ENCODE peak calls at places on chromosome 19, in nine cellular contexts. One of them, this sample, is unnamed.

GRCh38 chr19:39845621-39846175 is 481 bp downstream of the FBL start:
- DNase-seq in suprapubic skin: no peak
- DNase-seq in HFF-Myc: no peak
- DNase-seq in cardiac fibroblast: peak; percentile 37
- DNase-seq in foreskin fibroblast: no peak
- DNase-seq in GM12878: no peak
- DNase-seq in GM10248: no peak
- DNase-seq in A549: no peak
- DNase-seq in fibroblast of lung: no peak
- DNase-seq in this sample: no peak

GRCh38 chr19:46216612-46217011 is 12.9 kb upstream of the IGFL1 start:
- DNase-seq in suprapubic skin: no peak
- DNase-seq in HFF-Myc: no peak
- DNase-seq in cardiac fibroblast: no peak
- DNase-seq in foreskin fibroblast: no peak
- DNase-seq in GM12878: no peak
- DNase-seq in GM10248: no peak
- DNase-seq in A549: no peak
- DNase-seq in fibroblast of lung: no peak
- DNase-seq in this sample: no peak

GRCh38 chr19:48858984-48859710 is 9.3 kb downstream of the PLEKHA4 start:
- DNase-seq in suprapubic skin: no peak
- DNase-seq in HFF-Myc: no peak
- DNase-seq in cardiac fibroblast: no peak
- DNase-seq in foreskin fibroblast: no peak
- DNase-seq in GM12878: no peak
- DNase-seq in GM10248: peak; percentile 85
- DNase-seq in A549: no peak
- DNase-seq in fibroblast of lung: no peak
- DNase-seq in this sample: peak; percentile 67

GRCh38 chr19:2059422-2060201 is 8.6 kb upstream of the MKNK2 start:
- DNase-seq in suprapubic skin: peak; percentile 86
- DNase-seq in HFF-Myc: no peak
- DNase-seq in cardiac fibroblast: peak; percentile 75
- DNase-seq in foreskin fibroblast: peak; percentile 67
- DNase-seq in GM12878: no peak
- DNase-seq in GM10248: no peak
- DNase-seq in A549: peak; percentile 93
- DNase-seq in fibroblast of lung: peak; percentile 73
- DNase-seq in this sample: no peak

GRCh38 chr19:47419037-47419783 is at the start of gene MEIS3:
- DNase-seq in suprapubic skin: no peak
- DNase-seq in HFF-Myc: no peak
- DNase-seq in cardiac fibroblast: no peak
- DNase-seq in foreskin fibroblast: no peak
- DNase-seq in GM12878: no peak
- DNase-seq in GM10248: no peak
- DNase-seq in A549: peak; percentile 55
- DNase-seq in fibroblast of lung: no peak
- DNase-seq in this sample: no peak

GRCh38 chr19:45442408-45442926 is 18.8 kb upstream of the ERCC1 start:
- DNase-seq in suprapubic skin: no peak
- DNase-seq in HFF-Myc: no peak
- DNase-seq in cardiac fibroblast: no peak
- DNase-seq in foreskin fibroblast: no peak
- DNase-seq in GM12878: no peak
- DNase-seq in GM10248: no peak
- DNase-seq in A549: no peak
- DNase-seq in fibroblast of lung: no peak
- DNase-seq in this sample: no peak

GRCh38 chr19:5259750-5260149 is 80.9 kb downstream of the PTPRS start:
- DNase-seq in suprapubic skin: no peak
- DNase-seq in HFF-Myc: no peak
- DNase-seq in cardiac fibroblast: no peak
- DNase-seq in foreskin fibroblast: no peak
- DNase-seq in GM12878: no peak
- DNase-seq in GM10248: no peak
- DNase-seq in A549: no peak
- DNase-seq in fibroblast of lung: no peak
- DNase-seq in this sample: no peak

GRCh38 chr19:39057615-39058014 is 25.3 kb upstream of the FBXO27 start:
- DNase-seq in suprapubic skin: no peak
- DNase-seq in HFF-Myc: no peak
- DNase-seq in cardiac fibroblast: no peak
- DNase-seq in foreskin fibroblast: no peak
- DNase-seq in GM12878: no peak
- DNase-seq in GM10248: no peak
- DNase-seq in A549: peak; percentile 40
- DNase-seq in fibroblast of lung: no peak
- DNase-seq in this sample: no peak

GRCh38 chr19:470701-471100 is 9.9 kb upstream of the SHC2 start:
- DNase-seq in suprapubic skin: no peak
- DNase-seq in HFF-Myc: no peak
- DNase-seq in cardiac fibroblast: no peak
- DNase-seq in foreskin fibroblast: no peak
- DNase-seq in GM12878: no peak
- DNase-seq in GM10248: no peak
- DNase-seq in A549: no peak
- DNase-seq in fibroblast of lung: no peak
- DNase-seq in this sample: no peak

GRCh38 chr19:47819841-47820244 is 1.9 kb upstream of the CRX start:
- DNase-seq in suprapubic skin: no peak
- DNase-seq in HFF-Myc: no peak
- DNase-seq in cardiac fibroblast: no peak
- DNase-seq in foreskin fibroblast: no peak
- DNase-seq in GM12878: no peak
- DNase-seq in GM10248: no peak
- DNase-seq in A549: no peak
- DNase-seq in fibroblast of lung: no peak
- DNase-seq in this sample: no peak

GRCh38 chr19:45211751-45212381 is 33.3 kb downstream of the BLOC1S3 start:
- DNase-seq in suprapubic skin: peak; percentile 75
- DNase-seq in HFF-Myc: no peak
- DNase-seq in cardiac fibroblast: no peak
- DNase-seq in foreskin fibroblast: no peak
- DNase-seq in GM12878: no peak
- DNase-seq in GM10248: no peak
- DNase-seq in A549: no peak
- DNase-seq in fibroblast of lung: peak; percentile 19
- DNase-seq in this sample: no peak

GRCh38 chr19:7010722-7011593 is 10.3 kb downstream of the MBD3L2B start:
- DNase-seq in suprapubic skin: no peak
- DNase-seq in HFF-Myc: no peak
- DNase-seq in cardiac fibroblast: no peak
- DNase-seq in foreskin fibroblast: no peak
- DNase-seq in GM12878: no peak
- DNase-seq in GM10248: no peak
- DNase-seq in A549: no peak
- DNase-seq in fibroblast of lung: no peak
- DNase-seq in this sample: no peak

GRCh38 chr19:7450243-7451223 is 38.3 kb downstream of the PEX11G start:
- DNase-seq in suprapubic skin: no peak
- DNase-seq in HFF-Myc: no peak
- DNase-seq in cardiac fibroblast: peak; percentile 53
- DNase-seq in foreskin fibroblast: no peak
- DNase-seq in GM12878: peak; percentile 49
- DNase-seq in GM10248: no peak
- DNase-seq in A549: no peak
- DNase-seq in fibroblast of lung: peak; percentile 38
- DNase-seq in this sample: no peak

GRCh38 chr19:13070425-13071140 is 32.1 kb downstream of the LYL1 start:
- DNase-seq in suprapubic skin: no peak
- DNase-seq in HFF-Myc: no peak
- DNase-seq in cardiac fibroblast: no peak
- DNase-seq in foreskin fibroblast: no peak
- DNase-seq in GM12878: no peak
- DNase-seq in GM10248: no peak
- DNase-seq in A549: no peak
- DNase-seq in fibroblast of lung: no peak
- DNase-seq in this sample: no peak

GRCh38 chr19:12796146-12797071 is 5.1 kb downstream of the JUNB start:
- DNase-seq in suprapubic skin: peak; percentile 87
- DNase-seq in HFF-Myc: no peak
- DNase-seq in cardiac fibroblast: peak; percentile 88
- DNase-seq in foreskin fibroblast: peak; percentile 69
- DNase-seq in GM12878: no peak
- DNase-seq in GM10248: peak; percentile 67
- DNase-seq in A549: peak; percentile 86
- DNase-seq in fibroblast of lung: peak; percentile 73
- DNase-seq in this sample: peak; percentile 80

GRCh38 chr19:48568345-48568886 is 16.4 kb downstream of the SULT2B1 start:
- DNase-seq in suprapubic skin: peak; percentile 91
- DNase-seq in HFF-Myc: peak; percentile 77
- DNase-seq in cardiac fibroblast: peak; percentile 84
- DNase-seq in foreskin fibroblast: peak; percentile 84
- DNase-seq in GM12878: no peak
- DNase-seq in GM10248: no peak
- DNase-seq in A549: peak; percentile 98
- DNase-seq in fibroblast of lung: peak; percentile 91
- DNase-seq in this sample: no peak

GRCh38 chr19:18109731-18110671 is 12.4 kb downstream of the MAST3 start:
- DNase-seq in suprapubic skin: no peak
- DNase-seq in HFF-Myc: no peak
- DNase-seq in cardiac fibroblast: no peak
- DNase-seq in foreskin fibroblast: no peak
- DNase-seq in GM12878: no peak
- DNase-seq in GM10248: peak; percentile 64
- DNase-seq in A549: no peak
- DNase-seq in fibroblast of lung: no peak
- DNase-seq in this sample: no peak

GRCh38 chr19:29380581-29380980 is 145.2 kb upstream of the VSTM2B start:
- DNase-seq in suprapubic skin: peak; percentile 14
- DNase-seq in HFF-Myc: no peak
- DNase-seq in cardiac fibroblast: no peak
- DNase-seq in foreskin fibroblast: no peak
- DNase-seq in GM12878: no peak
- DNase-seq in GM10248: no peak
- DNase-seq in A549: no peak
- DNase-seq in fibroblast of lung: no peak
- DNase-seq in this sample: no peak

GRCh38 chr19:32407004-32407992 is 1.7 kb downstream of the DPY19L3 start:
- DNase-seq in suprapubic skin: peak; percentile 81
- DNase-seq in HFF-Myc: no peak
- DNase-seq in cardiac fibroblast: peak; percentile 80
- DNase-seq in foreskin fibroblast: peak; percentile 71
- DNase-seq in GM12878: no peak
- DNase-seq in GM10248: no peak
- DNase-seq in A549: no peak
- DNase-seq in fibroblast of lung: peak; percentile 70
- DNase-seq in this sample: no peak

GRCh38 chr19:16376649-16377048 is 52.0 kb downstream of the KLF2 start:
- DNase-seq in suprapubic skin: no peak
- DNase-seq in HFF-Myc: no peak
- DNase-seq in cardiac fibroblast: no peak
- DNase-seq in foreskin fibroblast: no peak
- DNase-seq in GM12878: no peak
- DNase-seq in GM10248: no peak
- DNase-seq in A549: peak; percentile 20
- DNase-seq in fibroblast of lung: no peak
- DNase-seq in this sample: peak; percentile 50
- TF ChIP-seq CTCF in suprapubic skin: no peak
- TF ChIP-seq CTCF in HFF-Myc: peak; percentile 48
- TF ChIP-seq CTCF in cardiac fibroblast: peak; percentile 41
- TF ChIP-seq CTCF in foreskin fibroblast: peak; percentile 29
- TF ChIP-seq CTCF in GM12878: peak; percentile 50
- TF ChIP-seq CTCF in GM10248: peak; percentile 33
- TF ChIP-seq CTCF in A549: peak; percentile 27
- TF ChIP-seq CTCF in fibroblast of lung: peak; percentile 39
- TF ChIP-seq CTCF in this sample: peak; percentile 76

DNA sequence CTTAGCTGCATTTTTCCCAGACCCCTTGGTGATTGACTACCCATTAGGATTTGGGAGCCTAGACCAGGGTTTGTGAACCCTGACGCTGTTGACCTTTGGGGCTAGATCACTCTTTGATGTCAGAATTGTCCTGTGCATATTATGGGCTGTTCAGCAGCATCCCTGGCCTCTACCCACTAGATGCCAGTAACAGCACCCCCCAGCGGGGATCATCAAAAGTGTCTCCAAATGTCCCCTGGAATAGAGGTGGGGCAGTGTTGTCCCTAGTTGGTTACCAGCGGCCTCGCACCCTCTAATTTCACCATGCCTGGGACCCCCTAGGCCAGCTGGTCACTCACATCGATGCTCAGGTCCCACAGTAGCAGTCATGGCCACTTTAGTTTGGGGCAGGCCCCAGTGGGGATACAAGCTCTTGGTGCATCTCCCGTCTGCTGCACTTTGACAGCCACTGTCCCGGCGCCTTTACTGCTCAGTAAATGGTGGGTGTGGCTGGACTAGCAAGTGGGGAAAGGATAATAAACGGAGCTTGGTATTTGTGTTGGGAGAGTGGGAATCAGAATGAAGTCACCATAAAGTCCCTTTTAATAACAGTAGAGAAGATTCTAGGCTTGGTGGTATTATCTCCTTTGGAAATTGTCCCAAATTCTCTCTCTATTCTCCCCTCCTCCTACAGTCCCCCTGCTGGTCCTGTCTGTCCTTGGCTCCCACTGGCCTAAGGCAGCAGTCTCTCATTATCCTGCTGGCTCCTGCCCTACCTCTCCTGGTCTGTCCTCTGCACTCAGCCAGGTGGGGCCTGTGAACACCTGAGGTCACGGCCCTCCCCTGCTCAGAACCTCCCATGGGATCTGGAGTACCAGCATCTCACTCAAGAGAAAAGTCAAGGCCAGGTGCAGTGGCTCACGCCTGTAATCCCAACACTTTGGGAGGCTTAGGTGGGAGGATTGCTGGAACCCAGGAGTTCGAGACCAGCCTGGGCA is 80.6 kb downstream of the SIPA1L3 start:
- DNase-seq in suprapubic skin: no peak
- DNase-seq in HFF-Myc: no peak
- DNase-seq in cardiac fibroblast: no peak
- DNase-seq in foreskin fibroblast: no peak
- DNase-seq in GM12878: no peak
- DNase-seq in GM10248: no peak
- DNase-seq in A549: peak; percentile 53
- DNase-seq in fibroblast of lung: no peak
- DNase-seq in this sample: no peak
- TF ChIP-seq CTCF in suprapubic skin: no peak
- TF ChIP-seq CTCF in HFF-Myc: peak; percentile 22
- TF ChIP-seq CTCF in cardiac fibroblast: peak; percentile 23
- TF ChIP-seq CTCF in foreskin fibroblast: no peak
- TF ChIP-seq CTCF in GM12878: peak; percentile 58
- TF ChIP-seq CTCF in GM10248: no peak
- TF ChIP-seq CTCF in A549: peak; percentile 57
- TF ChIP-seq CTCF in fibroblast of lung: peak; percentile 22
- TF ChIP-seq CTCF in this sample: no peak

GRCh38 chr19:3637621-3638020 is 11.0 kb upstream of the CACTIN start:
- DNase-seq in suprapubic skin: no peak
- DNase-seq in HFF-Myc: no peak
- DNase-seq in cardiac fibroblast: no peak
- DNase-seq in foreskin fibroblast: no peak
- DNase-seq in GM12878: no peak
- DNase-seq in GM10248: no peak
- DNase-seq in A549: no peak
- DNase-seq in fibroblast of lung: no peak
- DNase-seq in this sample: no peak
- TF ChIP-seq CTCF in suprapubic skin: no peak
- TF ChIP-seq CTCF in HFF-Myc: no peak
- TF ChIP-seq CTCF in cardiac fibroblast: no peak
- TF ChIP-seq CTCF in foreskin fibroblast: no peak
- TF ChIP-seq CTCF in GM12878: no peak
- TF ChIP-seq CTCF in GM10248: no peak
- TF ChIP-seq CTCF in A549: no peak
- TF ChIP-seq CTCF in fibroblast of lung: no peak
- TF ChIP-seq CTCF in this sample: no peak

GRCh38 chr19:35332817-35333216 is 3.8 kb downstream of the CD22 start:
- DNase-seq in suprapubic skin: no peak
- DNase-seq in HFF-Myc: no peak
- DNase-seq in cardiac fibroblast: no peak
- DNase-seq in foreskin fibroblast: no peak
- DNase-seq in GM12878: no peak
- DNase-seq in GM10248: no peak
- DNase-seq in A549: no peak
- DNase-seq in fibroblast of lung: no peak
- DNase-seq in this sample: no peak
- TF ChIP-seq CTCF in suprapubic skin: no peak
- TF ChIP-seq CTCF in HFF-Myc: no peak
- TF ChIP-seq CTCF in cardiac fibroblast: no peak
- TF ChIP-seq CTCF in foreskin fibroblast: no peak
- TF ChIP-seq CTCF in GM12878: no peak
- TF ChIP-seq CTCF in GM10248: peak; percentile 18
- TF ChIP-seq CTCF in A549: no peak
- TF ChIP-seq CTCF in fibroblast of lung: no peak
- TF ChIP-seq CTCF in this sample: no peak

This sample was measured in CD14-positive monocyte.